ENCODE peak calls at places on chromosomes 5 and 9, in nine cellular contexts. Y is body of pancreas; G is mesendoderm; U is tibial nerve; S is esophagus squamous epithelium; L is ovary; X is MM.1S; P is effector memory CD4-positive, alpha-beta T cell; A is neuronal stem cell. C is an unnamed sample. For H3K36me3 and H3K4me1, the result is how much of the 10 kb centered on the place peaks cover.

GRCh38 chr9:127393680-127394079 is 3.3 kb upstream of the SLC2A8 start:
- DNase-seq in Y (no peak), A (no peak), L (no peak), G (peak), P (no peak), X (no peak), U (no peak), S (no peak), C (no peak)

GRCh38 chr5:127386557-127386956 is 96.0 kb downstream of the MEGF10 start:
- DNase-seq in L (no peak), S (no peak), G (no peak), X (no peak), U (no peak), A (no peak), P (no peak), Y (no peak), C (no peak)

GRCh38 chr9:74821636-74822035 is 66.1 kb downstream of the TRPM6 start:
- DNase-seq in U (no peak), Y (no peak), A (no peak), L (no peak), X (no peak), S (no peak), P (no peak), G (no peak), C (no peak)

GRCh38 chr9:89701221-89701798 is 96.5 kb downstream of the GADD45G start:
- DNase-seq in Y (no peak), P (peak), A (no peak), U (no peak), G (peak), X (no peak), S (no peak), L (no peak), C (peak)

GRCh38 chr9:34987160-34988040 is 2.1 kb upstream of the DNAJB5 start:
- DNase-seq in S (no peak), P (no peak), Y (no peak), G (no peak), X (no peak), L (no peak), A (no peak), U (no peak), C (peak)

GRCh38 chr5:16735092-16735970 is 118.5 kb upstream of the RETREG1 start:
- DNase-seq in L (no peak), A (no peak), P (no peak), U (no peak), Y (no peak), X (no peak), S (no peak), G (no peak), C (no peak)

GRCh38 chr9:111728617-111729366 is 65.9 kb downstream of the SHOC1 start:
- DNase-seq in Y (no peak), G (no peak), U (no peak), A (no peak), X (no peak), P (no peak), S (no peak), L (no peak), C (no peak)

GRCh38 chr9:128136816-128137793 is 9.6 kb upstream of the PTGES2 start:
- DNase-seq in L (peak), P (no peak), S (no peak), U (no peak), Y (no peak), A (no peak), X (no peak), G (no peak), C (no peak)

GRCh38 chr5:119355244-119355635 is 579 bp upstream of the TNFAIP8 start:
- DNase-seq in A (no peak), X (no peak), U (no peak), P (no peak), Y (no peak), L (no peak), S (no peak), G (peak), C (no peak)

GRCh38 chr5:143600396-143601075 is 197.1 kb upstream of the NR3C1 start:
- DNase-seq in P (no peak), S (no peak), Y (no peak), G (peak), U (no peak), L (no peak), A (no peak), X (no peak), C (no peak)

GRCh38 chr5:64040496-64040895 is 78.3 kb upstream of the HTR1A start:
- DNase-seq in Y (no peak), G (no peak), L (no peak), U (no peak), P (no peak), A (no peak), X (no peak), S (no peak), C (no peak)

GRCh38 chr5:180006116-180006515 is 65.4 kb downstream of the RNF130 start:
- DNase-seq in Y (no peak), U (no peak), L (no peak), A (no peak), S (no peak), X (no peak), P (no peak), G (no peak), C (no peak)

GRCh38 chr9:13810510-13810909 is 503.4 kb downstream of the NFIB start:
- DNase-seq in G (no peak), S (no peak), X (no peak), P (no peak), Y (no peak), L (no peak), A (no peak), U (no peak), C (no peak)

GRCh38 chr5:53424691-53425597 is 55.5 kb upstream of the FST start:
- DNase-seq in Y (no peak), P (no peak), A (no peak), G (peak), U (no peak), S (no peak), X (no peak), L (no peak), C (no peak)

GRCh38 chr9:128593856-128594255 is 41.5 kb downstream of the SPTAN1 start:
- DNase-seq in L (no peak), P (no peak), X (no peak), Y (no peak), U (no peak), S (no peak), G (peak), A (no peak), C (no peak)

GRCh38 chr9:110125207-110125751 is 82.7 kb downstream of the C9orf152 start:
- DNase-seq in S (no peak), A (peak), P (no peak), G (peak), L (peak), Y (peak), U (peak), X (no peak), C (no peak)

GRCh38 chr5:124677999-124678385 is 68.4 kb downstream of the ZNF608 start:
- DNase-seq in U (no peak), A (no peak), S (no peak), Y (no peak), X (no peak), L (no peak), P (no peak), G (no peak), C (no peak)

GRCh38 chr5:111248571-111248970 is 24.4 kb downstream of the CAMK4 start:
- DNase-seq in U (no peak), L (no peak), P (no peak), A (no peak), S (no peak), Y (no peak), X (no peak), G (no peak), C (no peak)

GRCh38 chr9:92292338-92293074 is 991 bp downstream of the IARS1 start:
- DNase-seq in L (no peak), U (no peak), P (no peak), Y (no peak), S (no peak), A (no peak), G (no peak), X (no peak), C (no peak)

GRCh38 chr5:168697034-168697720 is 118.0 kb upstream of the PANK3 start:
- DNase-seq in S (no peak), A (no peak), P (no peak), X (no peak), Y (no peak), L (no peak), U (no peak), G (no peak), C (no peak)

GRCh38 chr9:11794984-11795383 is 898.2 kb upstream of the TYRP1 start:
- DNase-seq in A (no peak), S (no peak), Y (no peak), L (no peak), U (no peak), X (no peak), G (no peak), P (no peak), C (no peak)

GRCh38 chr9:34328983-34329832 is at the start of the genes KIF24 and NUDT2:
- DNase-seq in P (peak), L (peak), G (peak), Y (peak), A (peak), S (peak), X (peak), U (peak), C (peak)

GRCh38 chr5:12934722-12935121 is 1009.8 kb downstream of the DNAH5 start:
- DNase-seq in A (no peak), P (no peak), S (no peak), U (no peak), Y (no peak), G (no peak), X (peak), L (no peak), C (no peak)

GRCh38 chr5:91225848-91226686 is 157.1 kb downstream of the ARRDC3 start:
- DNase-seq in X (peak), Y (peak), P (peak), L (no peak), U (no peak), A (no peak), S (no peak), G (peak), C (peak)

GRCh38 chr5:163758283-163758711 is 252.9 kb downstream of the MAT2B start:
- DNase-seq in U (no peak), P (no peak), L (no peak), G (no peak), Y (no peak), S (no peak), X (no peak), A (no peak), C (no peak)

GRCh38 chr5:124088289-124089064 is 576.5 kb downstream of the CSNK1G3 start:
- DNase-seq in L (no peak), X (no peak), S (no peak), G (no peak), U (no peak), Y (no peak), A (no peak), P (no peak), C (no peak)

GRCh38 chr9:4193391-4193790 is 106.5 kb downstream of the GLIS3 start:
- DNase-seq in P (no peak), S (no peak), U (no peak), L (no peak), Y (no peak), A (no peak), G (no peak), X (no peak), C (no peak)

GRCh38 chr9:100394032-100394695 is 32.8 kb upstream of the MSANTD3 start:
- DNase-seq in L (no peak), X (no peak), P (no peak), S (no peak), A (no peak), Y (no peak), U (no peak), G (no peak), C (no peak)

GRCh38 chr5:137221914-137222313 is 277.2 kb downstream of the SPOCK1 start:
- DNase-seq in Y (no peak), X (no peak), L (no peak), G (no peak), A (no peak), P (no peak), U (no peak), S (no peak), C (no peak)

GRCh38 chr9:83013867-83014605 is 48.9 kb downstream of the RASEF start:
- DNase-seq in P (no peak), G (no peak), S (no peak), U (no peak), X (no peak), L (no peak), A (no peak), Y (no peak), C (no peak)

GRCh38 chr5:105849701-105850100 is 1821.0 kb downstream of the EFNA5 start:
- DNase-seq in X (no peak), P (no peak), U (no peak), A (no peak), G (no peak), Y (no peak), L (no peak), S (no peak), C (no peak)

DNA sequence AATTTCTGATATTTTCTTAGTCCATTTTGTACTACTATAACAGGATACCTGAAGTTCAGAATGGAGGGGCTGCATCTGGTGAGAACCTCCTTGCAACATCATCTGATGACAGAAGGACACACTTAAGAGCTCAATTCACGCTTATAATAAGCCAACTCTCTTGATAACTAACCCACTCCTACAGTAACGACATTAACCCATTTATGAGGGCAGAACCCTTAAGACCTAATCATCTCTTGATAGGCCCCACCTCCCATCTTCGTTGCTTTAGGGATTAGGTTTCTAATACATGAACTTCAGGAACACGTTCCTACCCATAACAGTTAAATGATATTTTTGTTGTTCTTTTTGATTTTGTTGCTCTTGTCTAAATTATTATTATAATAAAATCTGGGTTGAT is 69.4 kb downstream of the TNPO1 start:
- DNase-seq in S (no peak), A (no peak), X (no peak), P (no peak), U (no peak), G (no peak), L (no peak), Y (no peak), C (no peak)
- H3K36me3 ChIP-seq in S (under half), A (half or more), X (under half), P (half or more), U (under half), G (under half), L (under half), Y (under half), C (half or more)

GRCh38 chr9:69655065-69655464 is 17.1 kb downstream of the APBA1 start:
- DNase-seq in A (no peak), Y (no peak), P (no peak), S (no peak), X (no peak), L (no peak), U (no peak), G (no peak), C (no peak)

GRCh38 chr9:69653261-69653660 is 18.9 kb downstream of the APBA1 start:
- DNase-seq in A (no peak), G (no peak), X (no peak), Y (no peak), L (no peak), P (no peak), S (no peak), U (no peak), C (no peak)

GRCh38 chr9:69657269-69657668 is 14.9 kb downstream of the APBA1 start:
- DNase-seq in S (no peak), G (no peak), Y (no peak), L (no peak), U (no peak), P (no peak), A (no peak), X (no peak), C (no peak)

GRCh38 chr9:69660304-69660703 is 11.9 kb downstream of the APBA1 start:
- DNase-seq in G (no peak), P (no peak), S (no peak), U (no peak), A (no peak), Y (no peak), X (no peak), L (no peak), C (no peak)

GRCh38 chr9:69658987-69659677 is 13.0 kb downstream of the APBA1 start:
- DNase-seq in U (no peak), X (no peak), G (no peak), Y (no peak), L (no peak), A (no peak), S (no peak), P (no peak), C (no peak)
- H3K4me1 ChIP-seq in U (under half), X (under half), G (under half), Y (under half), L (under half), A (under half), S (under half), P (under half), C (under half)

GRCh38 chr9:36426945-36427344 is 26.9 kb upstream of the RNF38 start:
- DNase-seq in A (no peak), U (no peak), X (no peak), G (no peak), L (no peak), Y (no peak), P (no peak), S (no peak), C (no peak)
- H3K36me3 ChIP-seq in A (under half), U (under half), X (under half), G (under half), L (under half), Y (under half), P (under half), S (under half), C (under half)

DNA sequence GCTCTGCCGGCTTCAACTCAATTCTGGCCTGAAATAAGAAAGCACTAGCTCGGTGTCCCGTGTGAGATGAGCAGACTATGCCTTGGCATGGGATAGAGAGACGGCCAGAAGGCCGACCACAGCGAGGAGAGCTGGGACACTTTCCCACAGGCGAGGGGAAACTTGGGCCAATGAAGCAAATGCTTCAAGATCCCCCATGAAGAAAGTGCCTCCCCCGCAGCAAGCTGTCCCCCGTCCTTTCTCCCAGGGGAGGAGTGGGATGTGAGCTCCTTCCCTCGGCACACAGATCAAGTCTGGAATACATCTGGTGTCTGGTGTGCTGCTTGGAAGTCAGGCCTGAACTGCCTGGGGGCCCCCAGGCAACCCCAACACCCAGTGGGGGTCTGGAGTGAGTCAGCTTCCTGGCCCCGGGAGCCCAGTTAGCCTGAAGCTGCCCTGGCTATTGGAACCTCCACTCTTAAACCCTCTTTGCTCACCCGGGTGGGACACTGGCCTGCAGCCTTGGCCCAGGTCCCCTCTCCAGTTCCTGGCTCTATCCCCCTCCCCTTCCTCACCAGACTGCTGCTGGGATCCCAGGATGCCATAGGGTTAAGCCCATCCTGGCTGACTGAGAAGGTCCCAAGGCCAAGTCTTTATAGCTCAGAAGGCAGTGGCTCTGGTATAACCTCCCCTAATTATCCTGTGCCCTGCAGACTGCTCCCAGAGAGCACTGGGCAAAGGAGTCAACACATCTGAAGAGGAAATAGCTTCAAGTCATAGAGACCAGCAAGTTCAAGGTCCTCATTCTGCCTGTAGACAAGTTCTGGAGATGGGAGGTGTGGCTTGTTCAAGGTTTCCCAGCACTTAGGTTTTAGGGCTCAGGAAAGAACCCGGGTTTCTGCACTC is 205.3 kb downstream of the TTLL11 start:
- DNase-seq in P (no peak), Y (no peak), X (no peak), A (no peak), G (peak), U (no peak), S (no peak), L (no peak), C (no peak)
- H3K4me1 ChIP-seq in P (under half), Y (under half), X (under half), A (under half), G (under half), U (under half), S (under half), L (under half), C (under half)